ENCODE peak calls at places on chromosomes 11 and 22, in four cellular contexts. One of them, this sample, is unnamed.

GRCh38 chr11:74332272-74332671 is 20.8 kb upstream of the P4HA3 start:
- DNase-seq in breast epithelium: no peak
- DNase-seq in left ventricle myocardium inferior: no peak
- DNase-seq in activated CD8-positive, alpha-beta T cell treated with anti-CD3 and anti-CD28 coated beads for 36 hours: no peak
- DNase-seq in this sample: no peak

GRCh38 chr11:44711113-44711512 is 15.6 kb upstream of the TSPAN18 start:
- DNase-seq in breast epithelium: no peak
- DNase-seq in left ventricle myocardium inferior: no peak
- DNase-seq in activated CD8-positive, alpha-beta T cell treated with anti-CD3 and anti-CD28 coated beads for 36 hours: no peak
- DNase-seq in this sample: no peak

GRCh38 chr11:28585007-28585406 is 476.8 kb downstream of the METTL15 start:
- DNase-seq in breast epithelium: no peak
- DNase-seq in left ventricle myocardium inferior: no peak
- DNase-seq in activated CD8-positive, alpha-beta T cell treated with anti-CD3 and anti-CD28 coated beads for 36 hours: no peak
- DNase-seq in this sample: no peak

GRCh38 chr11:95459268-95460040 is 228.5 kb upstream of the SESN3 start:
- DNase-seq in breast epithelium: no peak
- DNase-seq in left ventricle myocardium inferior: no peak
- DNase-seq in activated CD8-positive, alpha-beta T cell treated with anti-CD3 and anti-CD28 coated beads for 36 hours: no peak
- DNase-seq in this sample: no peak

GRCh38 chr11:112322173-112322813 is 61.6 kb upstream of the PLET1 start:
- DNase-seq in breast epithelium: no peak
- DNase-seq in left ventricle myocardium inferior: no peak
- DNase-seq in activated CD8-positive, alpha-beta T cell treated with anti-CD3 and anti-CD28 coated beads for 36 hours: no peak
- DNase-seq in this sample: no peak

GRCh38 chr11:75463106-75463774 is 30.2 kb upstream of the KLHL35 start:
- DNase-seq in breast epithelium: no peak
- DNase-seq in left ventricle myocardium inferior: no peak
- DNase-seq in activated CD8-positive, alpha-beta T cell treated with anti-CD3 and anti-CD28 coated beads for 36 hours: no peak
- DNase-seq in this sample: no peak

GRCh38 chr22:39733191-39733590 is 160.4 kb downstream of the ENTHD1 start:
- DNase-seq in breast epithelium: no peak
- DNase-seq in left ventricle myocardium inferior: no peak
- DNase-seq in activated CD8-positive, alpha-beta T cell treated with anti-CD3 and anti-CD28 coated beads for 36 hours: no peak
- DNase-seq in this sample: no peak

GRCh38 chr11:79167510-79168188 is 273.2 kb downstream of the TENM4 start:
- DNase-seq in breast epithelium: no peak
- DNase-seq in left ventricle myocardium inferior: no peak
- DNase-seq in activated CD8-positive, alpha-beta T cell treated with anti-CD3 and anti-CD28 coated beads for 36 hours: no peak
- DNase-seq in this sample: no peak

GRCh38 chr11:62664405-62665074 is 470 bp downstream of the C11orf98 start:
- DNase-seq in breast epithelium: peak; percentile 61
- DNase-seq in left ventricle myocardium inferior: peak; percentile 20
- DNase-seq in activated CD8-positive, alpha-beta T cell treated with anti-CD3 and anti-CD28 coated beads for 36 hours: peak; percentile 76
- DNase-seq in this sample: peak; percentile 74

GRCh38 chr22:47593911-47594311 is 831.5 kb downstream of the TBC1D22A start:
- DNase-seq in breast epithelium: no peak
- DNase-seq in left ventricle myocardium inferior: no peak
- DNase-seq in activated CD8-positive, alpha-beta T cell treated with anti-CD3 and anti-CD28 coated beads for 36 hours: no peak
- DNase-seq in this sample: no peak

GRCh38 chr11:68383976-68384501 is 71.6 kb downstream of the LRP5 start:
- DNase-seq in breast epithelium: no peak
- DNase-seq in left ventricle myocardium inferior: peak; percentile 71
- DNase-seq in activated CD8-positive, alpha-beta T cell treated with anti-CD3 and anti-CD28 coated beads for 36 hours: peak; percentile 79
- DNase-seq in this sample: peak; percentile 84

GRCh38 chr11:37134637-37135036 is 536.6 kb upstream of the RAG2 start:
- DNase-seq in breast epithelium: no peak
- DNase-seq in left ventricle myocardium inferior: no peak
- DNase-seq in activated CD8-positive, alpha-beta T cell treated with anti-CD3 and anti-CD28 coated beads for 36 hours: no peak
- DNase-seq in this sample: no peak

GRCh38 chr11:132312161-132312560 is 941.7 kb downstream of the NTM start:
- DNase-seq in breast epithelium: no peak
- DNase-seq in left ventricle myocardium inferior: no peak
- DNase-seq in activated CD8-positive, alpha-beta T cell treated with anti-CD3 and anti-CD28 coated beads for 36 hours: no peak
- DNase-seq in this sample: no peak

GRCh38 chr11:43419460-43419859 is 60.7 kb downstream of the TTC17 start:
- DNase-seq in breast epithelium: no peak
- DNase-seq in left ventricle myocardium inferior: no peak
- DNase-seq in activated CD8-positive, alpha-beta T cell treated with anti-CD3 and anti-CD28 coated beads for 36 hours: peak; percentile 59
- DNase-seq in this sample: peak; percentile 17

GRCh38 chr22:35303029-35303624 is 3.4 kb downstream of the TOM1 start:
- DNase-seq in breast epithelium: no peak
- DNase-seq in left ventricle myocardium inferior: no peak
- DNase-seq in activated CD8-positive, alpha-beta T cell treated with anti-CD3 and anti-CD28 coated beads for 36 hours: no peak
- DNase-seq in this sample: no peak

GRCh38 chr11:66467034-66467659 is 442 bp downstream of the PELI3 start:
- DNase-seq in breast epithelium: no peak
- DNase-seq in left ventricle myocardium inferior: no peak
- DNase-seq in activated CD8-positive, alpha-beta T cell treated with anti-CD3 and anti-CD28 coated beads for 36 hours: peak; percentile 44
- DNase-seq in this sample: peak; percentile 66

GRCh38 chr11:2468363-2469240 is 23.8 kb downstream of the KCNQ1 start:
- DNase-seq in breast epithelium: no peak
- DNase-seq in left ventricle myocardium inferior: no peak
- DNase-seq in activated CD8-positive, alpha-beta T cell treated with anti-CD3 and anti-CD28 coated beads for 36 hours: no peak
- DNase-seq in this sample: no peak

GRCh38 chr11:65884716-65885092 is 3.6 kb downstream of the FIBP start:
- DNase-seq in breast epithelium: no peak
- DNase-seq in left ventricle myocardium inferior: peak; percentile 78
- DNase-seq in activated CD8-positive, alpha-beta T cell treated with anti-CD3 and anti-CD28 coated beads for 36 hours: peak; percentile 86
- DNase-seq in this sample: peak; percentile 88

GRCh38 chr11:121555172-121555571 is 102.4 kb upstream of the SORL1-AS1 start:
- DNase-seq in breast epithelium: no peak
- DNase-seq in left ventricle myocardium inferior: no peak
- DNase-seq in activated CD8-positive, alpha-beta T cell treated with anti-CD3 and anti-CD28 coated beads for 36 hours: no peak
- DNase-seq in this sample: no peak

GRCh38 chr22:42688241-42688913 is 32.3 kb downstream of the A4GALT start:
- DNase-seq in breast epithelium: peak; percentile 84
- DNase-seq in left ventricle myocardium inferior: peak; percentile 90
- DNase-seq in activated CD8-positive, alpha-beta T cell treated with anti-CD3 and anti-CD28 coated beads for 36 hours: no peak
- DNase-seq in this sample: no peak

DNA sequence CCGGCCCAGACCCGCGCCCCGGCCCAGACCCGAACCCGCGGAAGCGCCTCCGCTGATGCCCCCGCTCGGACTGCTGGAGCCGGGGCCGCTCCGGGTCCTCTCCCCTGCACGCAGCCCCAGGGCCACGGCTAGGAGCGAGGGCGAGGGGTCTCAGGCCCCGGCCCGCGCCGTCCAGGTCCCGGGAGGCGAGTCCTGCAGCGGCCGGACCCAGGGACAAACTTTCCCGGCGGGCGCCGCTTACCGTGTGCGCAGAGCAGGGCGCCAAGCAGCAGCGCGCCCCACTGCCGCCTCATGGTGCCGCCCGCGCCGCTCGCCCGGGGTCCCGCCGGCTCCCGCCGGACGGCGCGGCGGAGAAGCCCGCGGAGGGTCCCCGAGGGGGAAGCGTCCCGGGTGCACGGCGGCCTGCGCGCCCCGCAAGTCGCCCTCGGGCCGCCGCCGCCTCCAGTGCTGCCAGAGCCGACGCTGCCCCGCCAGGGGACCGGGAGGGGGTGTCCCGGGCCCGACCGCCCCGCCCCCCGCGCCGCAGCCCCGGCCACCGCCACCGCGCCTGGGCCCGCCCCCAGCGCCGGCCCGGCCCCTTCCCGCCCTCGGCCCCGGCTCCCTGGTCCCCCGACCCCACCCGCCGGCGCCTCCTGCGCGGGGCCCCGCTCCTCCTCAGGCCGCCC is at the start of gene LRP4:
- DNase-seq in breast epithelium: no peak
- DNase-seq in left ventricle myocardium inferior: peak; percentile 69
- DNase-seq in activated CD8-positive, alpha-beta T cell treated with anti-CD3 and anti-CD28 coated beads for 36 hours: peak; percentile 36
- DNase-seq in this sample: peak; percentile 86
- TF ChIP-seq CTCF in breast epithelium: peak; percentile 12
- TF ChIP-seq CTCF in left ventricle myocardium inferior: peak; percentile 13
- TF ChIP-seq CTCF in activated CD8-positive, alpha-beta T cell treated with anti-CD3 and anti-CD28 coated beads for 36 hours: no peak
- TF ChIP-seq CTCF in this sample: no peak

DNA sequence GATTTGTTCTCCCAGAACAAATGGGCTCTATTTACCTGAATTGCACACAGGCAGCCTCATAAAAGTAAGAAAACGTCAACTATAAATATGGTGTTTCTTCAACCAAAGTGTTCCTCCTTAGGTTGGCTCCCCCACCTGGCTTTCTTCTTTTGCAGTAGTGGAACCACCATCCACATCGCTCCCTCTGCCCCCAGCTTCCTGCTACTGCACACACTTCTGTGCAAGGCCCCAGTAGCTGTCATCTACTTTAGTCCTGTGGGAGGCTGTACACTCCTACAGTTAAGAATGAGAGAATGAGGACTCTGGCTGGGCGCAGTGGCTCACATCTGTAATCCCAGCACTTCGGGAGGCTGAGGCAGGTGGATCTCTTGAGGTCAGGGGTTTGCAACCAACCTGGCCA is 89.5 kb downstream of the BMAL1 start:
- DNase-seq in breast epithelium: no peak
- DNase-seq in left ventricle myocardium inferior: no peak
- DNase-seq in activated CD8-positive, alpha-beta T cell treated with anti-CD3 and anti-CD28 coated beads for 36 hours: no peak
- DNase-seq in this sample: no peak
- TF ChIP-seq CTCF in breast epithelium: no peak
- TF ChIP-seq CTCF in left ventricle myocardium inferior: no peak
- TF ChIP-seq CTCF in activated CD8-positive, alpha-beta T cell treated with anti-CD3 and anti-CD28 coated beads for 36 hours: no peak
- TF ChIP-seq CTCF in this sample: no peak

DNA sequence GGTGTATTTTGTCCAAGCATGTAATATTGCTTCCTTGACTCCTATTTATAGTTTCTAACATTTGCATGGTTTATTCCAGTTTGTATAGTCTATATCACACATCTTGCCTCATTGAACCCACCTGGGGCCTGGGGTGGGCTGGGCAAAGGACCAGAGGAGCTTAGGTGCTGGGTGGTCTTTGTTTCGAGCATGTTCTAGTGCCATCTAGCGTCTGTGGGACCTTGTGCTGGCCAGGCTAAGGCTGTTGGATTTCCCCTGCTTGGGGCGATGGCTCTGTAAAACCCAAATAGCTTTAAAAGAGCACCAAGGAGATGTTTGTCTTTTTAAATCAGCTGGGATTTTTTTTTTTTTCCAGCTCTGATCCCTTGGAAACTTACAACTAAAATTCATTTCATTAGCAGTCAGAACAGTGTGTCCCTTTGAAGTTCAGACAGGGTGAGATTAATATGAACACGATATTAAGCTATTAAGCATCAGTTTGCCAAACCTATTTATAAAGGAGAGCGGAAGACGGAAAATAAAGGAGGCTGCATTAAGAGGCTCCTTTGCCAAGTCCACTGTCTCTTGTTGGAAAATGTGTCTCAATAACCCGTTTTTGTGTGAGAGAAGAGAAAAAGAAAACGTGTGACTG is 157.4 kb downstream of the COMMD9 start:
- DNase-seq in breast epithelium: no peak
- DNase-seq in left ventricle myocardium inferior: peak; percentile 35
- DNase-seq in activated CD8-positive, alpha-beta T cell treated with anti-CD3 and anti-CD28 coated beads for 36 hours: peak; percentile 34
- DNase-seq in this sample: peak; percentile 57
- TF ChIP-seq CTCF in breast epithelium: peak; percentile 36
- TF ChIP-seq CTCF in left ventricle myocardium inferior: peak; percentile 86
- TF ChIP-seq CTCF in activated CD8-positive, alpha-beta T cell treated with anti-CD3 and anti-CD28 coated beads for 36 hours: peak; percentile 43
- TF ChIP-seq CTCF in this sample: peak; percentile 66

DNA sequence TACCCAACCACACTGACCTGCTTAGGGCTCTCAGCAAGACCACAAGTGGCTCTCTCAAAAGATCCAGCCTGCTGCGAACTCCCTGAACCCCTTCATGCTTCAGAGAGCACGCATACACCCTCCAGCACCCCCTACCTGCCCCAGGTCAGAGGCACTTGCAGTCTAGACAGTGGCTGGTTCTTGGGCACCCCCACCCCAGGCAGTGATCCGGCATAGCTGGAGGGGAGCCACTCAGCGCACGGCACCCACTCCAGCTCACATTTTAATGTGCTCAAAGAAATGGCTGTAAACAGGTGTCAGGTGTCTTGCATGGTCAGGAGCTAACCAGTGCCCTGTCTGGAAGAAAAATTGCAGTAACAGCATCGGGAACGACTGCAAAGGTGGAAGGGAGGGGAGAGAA is 140.8 kb downstream of the PKNOX2 start:
- DNase-seq in breast epithelium: no peak
- DNase-seq in left ventricle myocardium inferior: no peak
- DNase-seq in activated CD8-positive, alpha-beta T cell treated with anti-CD3 and anti-CD28 coated beads for 36 hours: no peak
- DNase-seq in this sample: no peak
- TF ChIP-seq CTCF in breast epithelium: no peak
- TF ChIP-seq CTCF in left ventricle myocardium inferior: no peak
- TF ChIP-seq CTCF in activated CD8-positive, alpha-beta T cell treated with anti-CD3 and anti-CD28 coated beads for 36 hours: no peak
- TF ChIP-seq CTCF in this sample: no peak

GRCh38 chr11:69892237-69892985 is 73.2 kb upstream of the FGF3 start:
- DNase-seq in breast epithelium: no peak
- DNase-seq in left ventricle myocardium inferior: no peak
- DNase-seq in activated CD8-positive, alpha-beta T cell treated with anti-CD3 and anti-CD28 coated beads for 36 hours: no peak
- DNase-seq in this sample: no peak
- TF ChIP-seq CTCF in breast epithelium: no peak
- TF ChIP-seq CTCF in left ventricle myocardium inferior: no peak
- TF ChIP-seq CTCF in activated CD8-positive, alpha-beta T cell treated with anti-CD3 and anti-CD28 coated beads for 36 hours: no peak
- TF ChIP-seq CTCF in this sample: no peak